ENCODE peak calls at places on chromosomes 4 and X, in six cellular contexts. One of them, this sample, is unnamed.

GRCh38 chr4:26320159-26320452 is 708 bp upstream of the RBPJ start:
- DNase-seq in transverse colon: no peak
- DNase-seq in testis: no peak
- DNase-seq in ovary: no peak
- DNase-seq in body of pancreas: no peak
- DNase-seq in A549: no peak
- DNase-seq in this sample: no peak

GRCh38 chrX:153642655-153643430 is 4.2 kb upstream of the DUSP9 start:
- DNase-seq in transverse colon: no peak
- DNase-seq in testis: no peak
- DNase-seq in ovary: no peak
- DNase-seq in body of pancreas: no peak
- DNase-seq in A549: no peak
- DNase-seq in this sample: no peak

GRCh38 chr4:115219315-115219840 is 106.0 kb upstream of the NDST4 start:
- DNase-seq in transverse colon: no peak
- DNase-seq in testis: no peak
- DNase-seq in ovary: no peak
- DNase-seq in body of pancreas: no peak
- DNase-seq in A549: no peak
- DNase-seq in this sample: no peak

GRCh38 chr4:1111259-1111809 is 2.0 kb downstream of the RNF212 start:
- DNase-seq in transverse colon: no peak
- DNase-seq in testis: no peak
- DNase-seq in ovary: no peak
- DNase-seq in body of pancreas: peak
- DNase-seq in A549: no peak
- DNase-seq in this sample: no peak

GRCh38 chr4:7933631-7934510 is 5.8 kb downstream of the AFAP1 start:
- DNase-seq in transverse colon: no peak
- DNase-seq in testis: no peak
- DNase-seq in ovary: no peak
- DNase-seq in body of pancreas: no peak
- DNase-seq in A549: no peak
- DNase-seq in this sample: no peak

GRCh38 chr4:88320780-88321373 is 36.5 kb upstream of the PPM1K start:
- DNase-seq in transverse colon: peak
- DNase-seq in testis: peak
- DNase-seq in ovary: no peak
- DNase-seq in body of pancreas: no peak
- DNase-seq in A549: no peak
- DNase-seq in this sample: no peak

GRCh38 chr4:145525291-145525740 is 43.7 kb downstream of the SMAD1 start:
- DNase-seq in transverse colon: no peak
- DNase-seq in testis: no peak
- DNase-seq in ovary: no peak
- DNase-seq in body of pancreas: no peak
- DNase-seq in A549: no peak
- DNase-seq in this sample: no peak

GRCh38 chrX:118026631-118027030 is 90.0 kb downstream of the KLHL13 start:
- DNase-seq in transverse colon: no peak
- DNase-seq in testis: no peak
- DNase-seq in ovary: no peak
- DNase-seq in body of pancreas: no peak
- DNase-seq in A549: no peak
- DNase-seq in this sample: no peak

GRCh38 chr4:44928785-44929184 is 202.4 kb upstream of the GNPDA2 start:
- DNase-seq in transverse colon: no peak
- DNase-seq in testis: no peak
- DNase-seq in ovary: no peak
- DNase-seq in body of pancreas: no peak
- DNase-seq in A549: no peak
- DNase-seq in this sample: no peak

GRCh38 chrX:123788744-123789143 is 55.9 kb upstream of the THOC2 start:
- DNase-seq in transverse colon: no peak
- DNase-seq in testis: no peak
- DNase-seq in ovary: no peak
- DNase-seq in body of pancreas: no peak
- DNase-seq in A549: no peak
- DNase-seq in this sample: no peak

GRCh38 chr4:181784881-181785280 is 458.3 kb upstream of the TENM3 start:
- DNase-seq in transverse colon: no peak
- DNase-seq in testis: no peak
- DNase-seq in ovary: no peak
- DNase-seq in body of pancreas: no peak
- DNase-seq in A549: no peak
- DNase-seq in this sample: no peak

GRCh38 chr4:183333983-183334382 is 11.8 kb upstream of the CLDN24 start:
- DNase-seq in transverse colon: no peak
- DNase-seq in testis: no peak
- DNase-seq in ovary: no peak
- DNase-seq in body of pancreas: no peak
- DNase-seq in A549: peak
- DNase-seq in this sample: no peak

GRCh38 chr4:111400736-111401135 is 744.5 kb upstream of the FAM241A start:
- DNase-seq in transverse colon: no peak
- DNase-seq in testis: peak
- DNase-seq in ovary: no peak
- DNase-seq in body of pancreas: no peak
- DNase-seq in A549: no peak
- DNase-seq in this sample: no peak

GRCh38 chrX:49071877-49072711 is 1.7 kb downstream of the PRAF2 start:
- DNase-seq in transverse colon: peak
- DNase-seq in testis: peak
- DNase-seq in ovary: peak
- DNase-seq in body of pancreas: peak
- DNase-seq in A549: no peak
- DNase-seq in this sample: peak

GRCh38 chr4:38209654-38210053 is 249.5 kb downstream of the PTTG2 start:
- DNase-seq in transverse colon: no peak
- DNase-seq in testis: no peak
- DNase-seq in ovary: no peak
- DNase-seq in body of pancreas: no peak
- DNase-seq in A549: no peak
- DNase-seq in this sample: no peak

GRCh38 chrX:102044496-102044895 is 81.0 kb upstream of the TCEAL2 start:
- DNase-seq in transverse colon: no peak
- DNase-seq in testis: no peak
- DNase-seq in ovary: no peak
- DNase-seq in body of pancreas: no peak
- DNase-seq in A549: no peak
- DNase-seq in this sample: no peak

GRCh38 chrX:101659601-101660063 is at the start of gene ARMCX2:
- DNase-seq in transverse colon: peak
- DNase-seq in testis: peak
- DNase-seq in ovary: peak
- DNase-seq in body of pancreas: peak
- DNase-seq in A549: no peak
- DNase-seq in this sample: peak

GRCh38 chr4:168537556-168537955 is 40.7 kb downstream of the PALLD start:
- DNase-seq in transverse colon: no peak
- DNase-seq in testis: no peak
- DNase-seq in ovary: no peak
- DNase-seq in body of pancreas: no peak
- DNase-seq in A549: no peak
- DNase-seq in this sample: no peak

GRCh38 chr4:84596826-84597225 is 13.9 kb downstream of the CDS1 start:
- DNase-seq in transverse colon: no peak
- DNase-seq in testis: no peak
- DNase-seq in ovary: no peak
- DNase-seq in body of pancreas: no peak
- DNase-seq in A549: no peak
- DNase-seq in this sample: no peak

GRCh38 chr4:74486905-74487304 is 42.0 kb downstream of the AREG start:
- DNase-seq in transverse colon: no peak
- DNase-seq in testis: no peak
- DNase-seq in ovary: no peak
- DNase-seq in body of pancreas: no peak
- DNase-seq in A549: no peak
- DNase-seq in this sample: no peak

GRCh38 chr4:139085141-139085540 is 69.6 kb downstream of the NOCT start:
- DNase-seq in transverse colon: no peak
- DNase-seq in testis: no peak
- DNase-seq in ovary: no peak
- DNase-seq in body of pancreas: no peak
- DNase-seq in A549: no peak
- DNase-seq in this sample: no peak

GRCh38 chr4:118942465-118942864 is 53.8 kb downstream of the SYNPO2 start:
- DNase-seq in transverse colon: no peak
- DNase-seq in testis: no peak
- DNase-seq in ovary: no peak
- DNase-seq in body of pancreas: no peak
- DNase-seq in A549: no peak
- DNase-seq in this sample: no peak

GRCh38 chrX:17792842-17793241 is 55.5 kb downstream of the SCML1 start:
- DNase-seq in transverse colon: no peak
- DNase-seq in testis: no peak
- DNase-seq in ovary: no peak
- DNase-seq in body of pancreas: no peak
- DNase-seq in A549: no peak
- DNase-seq in this sample: peak

GRCh38 chr4:13601060-13601459 is 26.5 kb downstream of the BOD1L1 start:
- DNase-seq in transverse colon: no peak
- DNase-seq in testis: no peak
- DNase-seq in ovary: no peak
- DNase-seq in body of pancreas: no peak
- DNase-seq in A549: no peak
- DNase-seq in this sample: no peak

GRCh38 chr4:182808673-182809416 is 108.3 kb downstream of the DCTD start:
- DNase-seq in transverse colon: no peak
- DNase-seq in testis: no peak
- DNase-seq in ovary: no peak
- DNase-seq in body of pancreas: no peak
- DNase-seq in A549: no peak
- DNase-seq in this sample: no peak

GRCh38 chrX:9466115-9466495 is 1.2 kb downstream of the TBL1X start:
- DNase-seq in transverse colon: peak
- DNase-seq in testis: peak
- DNase-seq in ovary: peak
- DNase-seq in body of pancreas: peak
- DNase-seq in A549: peak
- DNase-seq in this sample: no peak

GRCh38 chr4:114296126-114296525 is 302.5 kb upstream of the UGT8 start:
- DNase-seq in transverse colon: no peak
- DNase-seq in testis: peak
- DNase-seq in ovary: no peak
- DNase-seq in body of pancreas: no peak
- DNase-seq in A549: no peak
- DNase-seq in this sample: no peak

GRCh38 chr4:4334798-4335520 is 44.9 kb downstream of the ZBTB49 start:
- DNase-seq in transverse colon: peak
- DNase-seq in testis: peak
- DNase-seq in ovary: peak
- DNase-seq in body of pancreas: peak
- DNase-seq in A549: peak
- DNase-seq in this sample: no peak

GRCh38 chr4:122921971-122922876 is at the start of gene NUDT6:
- DNase-seq in transverse colon: peak
- DNase-seq in testis: peak
- DNase-seq in ovary: peak
- DNase-seq in body of pancreas: peak
- DNase-seq in A549: peak
- DNase-seq in this sample: peak
- TF ChIP-seq POLR2A in transverse colon: no peak
- TF ChIP-seq POLR2A in testis: no peak
- TF ChIP-seq POLR2A in ovary: no peak
- TF ChIP-seq POLR2A in body of pancreas: peak
- TF ChIP-seq POLR2A in A549: peak
- TF ChIP-seq POLR2A in this sample: no peak

DNA sequence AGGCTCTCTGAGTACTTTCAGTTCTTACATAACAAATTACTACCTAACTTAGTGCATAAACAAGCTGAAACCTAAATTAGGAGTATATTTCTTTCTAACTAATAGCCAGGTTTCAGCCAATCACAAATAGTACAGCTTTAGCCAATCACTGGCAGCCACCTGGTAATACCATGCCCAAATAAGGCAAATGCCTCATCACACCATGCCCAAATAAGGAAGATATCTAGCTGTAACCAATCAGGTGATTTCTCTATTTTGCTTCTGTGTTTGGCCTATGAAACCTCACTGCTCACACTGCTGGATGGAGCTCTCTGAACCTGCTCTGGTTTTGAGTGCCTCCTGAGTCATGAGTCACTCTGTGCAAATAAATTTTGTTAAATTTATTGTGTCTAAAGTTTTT is 113.5 kb downstream of the DDIT4L start:
- DNase-seq in transverse colon: no peak
- DNase-seq in testis: no peak
- DNase-seq in ovary: no peak
- DNase-seq in body of pancreas: no peak
- DNase-seq in A549: no peak
- DNase-seq in this sample: no peak
- TF ChIP-seq CTCF in transverse colon: no peak
- TF ChIP-seq CTCF in testis: no peak
- TF ChIP-seq CTCF in ovary: no peak
- TF ChIP-seq CTCF in body of pancreas: no peak
- TF ChIP-seq CTCF in A549: no peak
- TF ChIP-seq CTCF in this sample: no peak

GRCh38 chrX:155225774-155226173 is 9.5 kb downstream of the VBP1 start:
- DNase-seq in transverse colon: no peak
- DNase-seq in testis: no peak
- DNase-seq in ovary: no peak
- DNase-seq in body of pancreas: no peak
- DNase-seq in A549: no peak
- DNase-seq in this sample: no peak

GRCh38 chrX:155235891-155236290 is 19.6 kb downstream of the VBP1 start:
- DNase-seq in transverse colon: no peak
- DNase-seq in testis: no peak
- DNase-seq in ovary: no peak
- DNase-seq in body of pancreas: no peak
- DNase-seq in A549: no peak
- DNase-seq in this sample: no peak

DNA sequence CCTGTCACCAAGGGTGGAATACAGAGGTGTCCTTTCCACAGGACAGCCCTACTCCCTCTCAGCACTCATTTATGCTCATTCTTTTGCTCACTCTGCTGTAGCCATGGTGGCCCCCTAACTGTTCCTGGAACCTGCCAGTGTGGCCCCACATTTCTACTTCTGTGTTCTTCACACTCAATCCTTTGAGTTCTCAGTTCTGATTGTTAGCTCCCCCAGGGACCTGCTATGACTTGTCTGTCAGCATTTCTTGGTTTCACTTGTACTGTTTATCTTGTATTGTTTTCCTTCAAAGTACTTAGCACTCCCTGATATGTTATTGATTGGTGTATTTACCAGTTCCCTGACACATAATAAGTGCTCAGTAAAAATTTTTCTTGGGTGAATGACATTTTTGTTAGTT is 14.9 kb downstream of the VBP1 start:
- DNase-seq in transverse colon: no peak
- DNase-seq in testis: no peak
- DNase-seq in ovary: no peak
- DNase-seq in body of pancreas: no peak
- DNase-seq in A549: no peak
- DNase-seq in this sample: no peak
- H3K27ac ChIP-seq in transverse colon: no peak
- H3K27ac ChIP-seq in testis: no peak
- H3K27ac ChIP-seq in ovary: no peak
- H3K27ac ChIP-seq in body of pancreas: no peak
- H3K27ac ChIP-seq in A549: no peak
- H3K27ac ChIP-seq in this sample: no peak

GRCh38 chrX:40644821-40645358 is 2.5 kb downstream of the CXorf38 start:
- DNase-seq in transverse colon: peak
- DNase-seq in testis: peak
- DNase-seq in ovary: peak
- DNase-seq in body of pancreas: peak
- DNase-seq in A549: no peak
- DNase-seq in this sample: no peak
- TF ChIP-seq POLR2A in transverse colon: peak
- TF ChIP-seq POLR2A in testis: no peak
- TF ChIP-seq POLR2A in ovary: no peak
- TF ChIP-seq POLR2A in body of pancreas: peak
- TF ChIP-seq POLR2A in A549: no peak
- TF ChIP-seq POLR2A in this sample: no peak